ENCODE peak calls at places on chromosomes 5 and 9, in ten cellular contexts. W is fibroblast of lung, I is cardiac muscle cell, Q is colonic mucosa, S is lung, P is psoas muscle, E is GM23248, B is pancreas, Y is PC-3, K is lower lobe of right lung. H is an unnamed sample. For H3K4me1, the result is how much of the 10 kb centered on the place peaks cover.

GRCh38 chr5:140342896-140343295 is 3.5 kb downstream of the HBEGF start:
- DNase-seq in E (no peak), Q (no peak), K (no peak), W (no peak), Y (no peak), I (no peak), B (no peak), S (no peak), P (no peak), H (no peak)

GRCh38 chr9:69546265-69546664 is 125.9 kb downstream of the APBA1 start:
- DNase-seq in S (no peak), Y (no peak), B (no peak), P (no peak), Q (peak), I (peak), K (no peak), E (peak), W (peak), H (no peak)

GRCh38 chr9:123394291-123395235 is 38.6 kb downstream of the CRB2 start:
- DNase-seq in P (no peak), K (no peak), E (no peak), Q (no peak), I (no peak), S (no peak), W (no peak), B (no peak), Y (no peak), H (no peak)

GRCh38 chr5:107861565-107861964 is 190.8 kb upstream of the EFNA5 start:
- DNase-seq in E (no peak), I (no peak), Q (no peak), S (no peak), K (no peak), B (no peak), Y (no peak), W (no peak), P (no peak), H (no peak)

GRCh38 chr5:134093351-134093750 is 21.1 kb upstream of the TCF7 start:
- DNase-seq in Q (no peak), P (no peak), I (no peak), B (no peak), Y (no peak), E (no peak), W (no peak), K (no peak), S (no peak), H (no peak)

GRCh38 chr5:143279698-143280097 is 123.8 kb downstream of the NR3C1 start:
- DNase-seq in I (peak), S (no peak), Y (peak), W (peak), E (no peak), P (no peak), K (no peak), Q (no peak), B (no peak), H (no peak)

GRCh38 chr5:132238169-132238744 is 10.6 kb upstream of the P4HA2 start:
- DNase-seq in Y (peak), B (peak), Q (peak), E (peak), S (peak), P (peak), W (peak), K (peak), I (peak), H (peak)

GRCh38 chr5:131977212-131977604 is 31.7 kb upstream of the MEIKIN start:
- DNase-seq in I (no peak), W (no peak), E (no peak), P (no peak), Q (no peak), S (no peak), K (no peak), B (no peak), Y (no peak), H (no peak)

GRCh38 chr5:77224672-77225355 is 14.3 kb downstream of the PDE8B start:
- DNase-seq in Q (no peak), S (no peak), W (peak), E (peak), P (no peak), I (peak), Y (peak), B (no peak), K (no peak), H (no peak)

GRCh38 chr5:132274050-132274869 is 16.8 kb downstream of the PDLIM4 start:
- DNase-seq in E (no peak), B (no peak), P (no peak), Q (peak), S (no peak), K (no peak), Y (no peak), W (no peak), I (no peak), H (no peak)

GRCh38 chr5:5271606-5272321 is 131.6 kb downstream of the ADAMTS16 start:
- DNase-seq in E (peak), S (no peak), K (no peak), B (no peak), I (peak), Q (no peak), Y (peak), P (no peak), W (peak), H (no peak)

GRCh38 chr5:170361600-170361999 is 27.6 kb downstream of the KCNMB1 start:
- DNase-seq in W (no peak), P (no peak), K (no peak), I (no peak), Y (no peak), E (no peak), B (no peak), S (no peak), Q (no peak), H (no peak)

GRCh38 chr9:38488156-38488698 is 64.0 kb upstream of the IGFBPL1 start:
- DNase-seq in K (no peak), Y (no peak), I (no peak), W (no peak), S (no peak), E (no peak), B (no peak), P (no peak), Q (no peak), H (no peak)

GRCh38 chr5:142826741-142827492 is 56.7 kb downstream of the ARHGAP26 start:
- DNase-seq in W (peak), P (no peak), B (no peak), S (no peak), Y (peak), I (peak), Q (no peak), E (peak), K (peak), H (peak)

GRCh38 chr5:106545325-106545724 is 1125.4 kb downstream of the EFNA5 start:
- DNase-seq in S (no peak), W (peak), B (no peak), Q (no peak), Y (peak), P (no peak), E (no peak), I (peak), K (no peak), H (no peak)

GRCh38 chr5:122581629-122582028 is 193.3 kb upstream of the SNX2 start:
- DNase-seq in K (no peak), P (no peak), S (no peak), Y (no peak), Q (no peak), B (no peak), W (no peak), I (no peak), E (no peak), H (no peak)

GRCh38 chr9:134054891-134055811 is 12.7 kb downstream of the BRD3 start:
- DNase-seq in I (no peak), Y (no peak), Q (no peak), P (peak), E (no peak), K (peak), B (peak), W (no peak), S (no peak), H (no peak)

GRCh38 chr5:39420482-39421145 is 4.2 kb downstream of the DAB2 start:
- DNase-seq in S (peak), P (peak), K (peak), Q (peak), W (peak), B (peak), Y (peak), I (peak), E (peak), H (no peak)

GRCh38 chr5:1987471-1987870 is 104.7 kb upstream of the IRX4 start:
- DNase-seq in P (no peak), K (no peak), W (no peak), S (no peak), Q (no peak), B (no peak), E (no peak), I (no peak), Y (no peak), H (no peak)

GRCh38 chr5:135486131-135486530 is 34.0 kb upstream of the TIFAB start:
- DNase-seq in Q (no peak), B (no peak), I (no peak), Y (no peak), S (no peak), E (no peak), K (no peak), P (no peak), W (no peak), H (no peak)

GRCh38 chr9:97740848-97741821 is 44.0 kb upstream of the XPA start:
- DNase-seq in K (peak), W (peak), E (peak), S (peak), Y (no peak), I (peak), P (peak), B (peak), Q (peak), H (peak)

GRCh38 chr5:75601567-75601966 is 9.7 kb upstream of the ANKDD1B start:
- DNase-seq in S (no peak), Y (no peak), P (no peak), E (no peak), K (no peak), I (no peak), Q (no peak), W (no peak), B (no peak), H (no peak)

GRCh38 chr9:99184427-99185327 is 37.1 kb downstream of the ALG2 start:
- DNase-seq in B (peak), K (peak), E (peak), Q (peak), Y (peak), S (peak), I (peak), W (peak), P (peak), H (peak)

GRCh38 chr5:36878421-36879088 is 2.0 kb downstream of the NIPBL start:
- DNase-seq in K (no peak), B (no peak), E (peak), I (peak), S (no peak), P (no peak), W (peak), Q (peak), Y (peak), H (no peak)

GRCh38 chr5:96288166-96288844 is 144.7 kb downstream of the PCSK1 start:
- DNase-seq in K (no peak), E (peak), Y (no peak), I (peak), S (no peak), P (no peak), B (no peak), Q (no peak), W (no peak), H (no peak)

DNA sequence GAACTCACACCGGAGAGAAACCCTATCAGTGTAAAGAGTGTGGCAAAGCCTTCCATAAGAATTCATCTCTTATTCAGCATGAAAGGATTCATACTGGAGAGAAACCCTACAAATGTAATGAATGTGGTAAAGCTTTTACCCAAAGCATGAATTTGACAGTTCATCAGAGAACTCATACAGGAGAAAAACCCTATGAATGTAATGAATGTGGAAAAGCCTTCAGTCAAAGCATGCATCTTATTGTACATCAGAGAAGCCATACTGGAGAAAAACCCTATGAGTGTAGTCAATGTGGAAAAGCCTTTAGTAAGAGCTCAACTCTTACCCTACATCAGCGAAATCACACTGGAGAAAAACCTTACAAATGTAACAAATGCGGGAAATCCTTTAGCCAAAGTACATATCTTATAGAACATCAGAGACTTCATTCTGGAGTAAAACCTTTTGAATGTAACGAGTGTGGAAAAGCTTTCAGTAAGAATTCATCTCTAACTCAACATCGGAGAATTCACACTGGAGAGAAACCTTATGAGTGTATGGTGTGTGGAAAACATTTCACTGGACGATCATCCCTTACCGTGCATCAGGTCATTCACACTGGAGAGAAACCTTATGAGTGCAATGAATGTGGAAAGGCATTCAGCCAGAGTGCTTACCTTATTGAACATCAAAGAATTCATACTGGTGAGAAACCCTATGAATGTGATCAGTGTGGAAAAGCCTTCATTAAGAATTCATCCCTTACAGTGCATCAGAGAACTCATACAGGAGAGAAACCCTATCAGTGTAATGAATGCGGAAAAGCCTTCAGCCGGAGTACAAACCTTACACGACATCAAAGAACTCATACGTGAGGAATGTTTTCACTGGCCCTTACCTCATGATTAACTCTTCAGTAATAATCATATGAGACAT is 8.9 kb upstream of the ZNF454 start:
- DNase-seq in B (no peak), P (no peak), W (no peak), S (no peak), Q (no peak), I (no peak), K (no peak), Y (no peak), E (no peak), H (no peak)
- H3K4me3 ChIP-seq in B (no peak), P (no peak), W (no peak), S (no peak), Q (no peak), I (no peak), K (no peak), Y (no peak), E (no peak), H (no peak)

GRCh38 chr9:137192859-137193258 is 4.4 kb downstream of the SSNA1 start:
- DNase-seq in Q (no peak), P (no peak), S (no peak), I (no peak), E (no peak), K (no peak), W (no peak), Y (no peak), B (no peak), H (no peak)
- H3K4me1 ChIP-seq in Q (under half), P (under half), S (under half), I (under half), E (under half), K (half or more), W (under half), Y (under half), B (under half), H (under half)

DNA sequence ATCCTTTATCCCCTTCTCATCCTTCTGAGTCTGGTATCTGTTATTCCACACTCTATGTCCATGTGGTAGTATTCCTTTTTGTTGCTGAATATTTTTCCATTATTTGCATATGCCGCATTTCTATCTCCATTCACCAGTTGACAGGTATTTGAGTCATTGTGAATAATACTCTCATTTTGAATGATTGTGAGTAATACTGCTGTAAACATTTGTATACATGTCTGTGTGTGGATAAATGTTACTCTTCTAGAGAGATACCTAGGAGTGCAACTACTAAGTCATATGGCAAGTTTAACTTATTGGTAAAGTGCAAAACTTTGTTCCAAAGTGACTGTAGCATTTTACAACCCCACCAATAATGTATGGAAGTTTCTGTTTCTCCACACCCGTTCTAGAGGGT is 15.6 kb downstream of the RIC1 start:
- DNase-seq in W (no peak), E (peak), P (no peak), K (no peak), S (no peak), B (no peak), Y (peak), Q (no peak), I (no peak), H (no peak)
- H3K4me3 ChIP-seq in W (no peak), E (no peak), P (no peak), K (no peak), S (no peak), B (no peak), Y (no peak), Q (no peak), I (no peak), H (no peak)

GRCh38 chr9:114501786-114502682 is 3.2 kb downstream of the WHRN start:
- DNase-seq in Y (peak), K (no peak), E (peak), I (no peak), B (no peak), W (peak), Q (no peak), S (no peak), P (no peak), H (no peak)

GRCh38 chr9:114503009-114503408 is 2.3 kb downstream of the WHRN start:
- DNase-seq in Q (no peak), B (peak), E (no peak), W (no peak), I (no peak), K (no peak), P (no peak), S (no peak), Y (peak), H (no peak)

GRCh38 chr9:114499941-114500528 is 5.2 kb downstream of the WHRN start:
- DNase-seq in Q (no peak), K (no peak), Y (no peak), I (no peak), B (no peak), E (no peak), P (no peak), W (no peak), S (no peak), H (no peak)

GRCh38 chr9:114499528-114499927 is 5.7 kb downstream of the WHRN start:
- DNase-seq in Q (no peak), Y (no peak), P (no peak), K (no peak), E (no peak), B (no peak), I (no peak), W (no peak), S (no peak), H (no peak)

DNA sequence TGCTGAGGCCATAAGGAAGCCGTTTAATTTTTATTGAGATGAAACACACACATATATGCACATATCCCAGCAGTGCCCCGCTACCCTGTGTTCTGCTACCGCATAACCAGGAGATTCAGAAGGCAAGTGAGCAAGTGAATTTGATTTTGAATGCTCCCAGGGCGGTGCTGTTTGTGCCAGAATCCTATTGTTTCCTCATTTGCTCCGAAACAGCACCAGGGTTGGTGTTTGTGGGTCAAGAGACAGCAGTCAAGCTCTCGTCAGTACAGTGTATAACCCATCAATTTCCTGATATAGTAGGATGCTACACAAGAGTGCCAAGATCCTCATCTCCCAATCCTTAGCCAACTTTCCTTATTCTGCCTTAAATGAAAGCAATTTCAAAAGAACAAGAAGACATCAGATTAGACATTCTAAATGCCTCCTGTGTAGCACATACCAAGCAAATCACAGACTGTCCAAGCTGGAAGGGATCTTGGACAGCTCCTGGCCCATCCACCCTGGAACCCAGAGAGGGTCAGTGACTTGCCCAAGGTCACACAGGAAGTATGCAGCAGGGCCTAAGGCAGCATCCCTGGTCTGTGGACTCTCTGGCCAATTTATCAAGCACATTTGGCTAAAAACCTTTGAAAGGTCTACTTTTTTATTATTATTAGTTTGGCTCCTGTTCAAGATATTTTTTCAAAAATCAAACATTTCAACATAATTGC is 4.5 kb downstream of the WHRN start:
- DNase-seq in K (no peak), S (no peak), I (no peak), W (no peak), P (no peak), Q (no peak), B (no peak), E (no peak), Y (no peak), H (no peak)
- H3K4me1 ChIP-seq in K (under half), S (under half), I (under half), W (under half), P (under half), Q (under half), B (under half), E (under half), Y (under half), H (under half)

GRCh38 chr5:177502886-177503285 is 5.5 kb upstream of the PDLIM7 start:
- DNase-seq in Y (no peak), Q (no peak), E (no peak), S (no peak), B (no peak), K (no peak), W (no peak), I (no peak), P (no peak), H (no peak)

GRCh38 chr5:177503351-177504085 is 6.1 kb downstream of the DOK3 start:
- DNase-seq in P (no peak), Y (no peak), W (no peak), I (no peak), Q (no peak), B (no peak), S (no peak), K (no peak), E (no peak), H (no peak)

GRCh38 chr5:177499842-177500241 is 2.4 kb upstream of the PDLIM7 start:
- DNase-seq in E (no peak), K (no peak), B (no peak), W (no peak), P (no peak), I (no peak), Q (no peak), S (no peak), Y (no peak), H (no peak)

GRCh38 chr5:177500685-177501522 is 3.5 kb upstream of the PDLIM7 start:
- DNase-seq in Y (peak), E (peak), S (peak), P (peak), B (peak), W (peak), Q (peak), I (peak), K (peak), H (peak)

GRCh38 chr5:177501874-177502678 is 4.7 kb upstream of the PDLIM7 start:
- DNase-seq in K (no peak), P (no peak), Q (no peak), S (no peak), E (no peak), I (no peak), W (no peak), B (no peak), Y (no peak), H (no peak)
- H3K4me3 ChIP-seq in K (no peak), P (no peak), Q (no peak), S (no peak), E (no peak), I (no peak), W (no peak), B (no peak), Y (no peak), H (no peak)

DNA sequence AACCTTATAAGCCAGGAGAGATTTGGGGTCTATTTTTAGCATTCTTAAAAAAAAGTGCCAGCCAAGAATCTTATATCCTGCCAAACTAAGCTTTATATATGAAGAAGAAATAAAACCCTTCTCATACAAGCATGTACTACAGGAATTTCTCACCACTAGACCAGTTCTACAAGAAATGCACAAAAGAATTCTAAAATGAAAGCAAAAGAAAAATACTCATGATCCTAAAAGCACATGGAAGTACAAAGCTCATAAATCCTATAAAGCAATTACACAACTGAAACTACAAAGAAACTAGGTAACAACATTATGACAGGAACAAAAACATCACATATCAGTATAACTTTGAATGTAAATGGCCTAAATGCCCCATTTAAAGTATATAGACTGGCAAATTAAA is 34.5 kb upstream of the HTR4 start:
- DNase-seq in Q (no peak), P (no peak), S (no peak), W (no peak), K (no peak), I (no peak), Y (no peak), E (no peak), B (no peak), H (no peak)
- H3K4me1 ChIP-seq in Q (under half), P (under half), S (under half), W (under half), K (under half), I (under half), Y (under half), E (under half), B (under half), H (under half)

H was measured in CD4-positive, CD25-positive, alpha-beta regulatory T cell.